ENCODE peak calls at places on chromosome 14, in eight cellular contexts. Z is activated naive CD4-positive, alpha-beta T cell treated with anti-CD3 and anti-CD28 coated beads, Interleukin-2, amount 10 ng/mL, durations not matched to agents 7 days and 5 days; X is head of caudate nucleus; S is stromal cell of bone marrow; N is stimulated activated naive B cell treated with anti-CD40 and anti-IgM and Interleukin-4, amounts not matched to agents 10 μg/mL and 1 μg/mL and 100 μg/mL, for 72 hours; Y is mesothelial cell of epicardium; B is aorta; E is GDM1. M is an unnamed sample.

GRCh38 chr14:88974991-88975835 is 150.8 kb downstream of the TTC8 start:
- DNase-seq in Z (no peak), X (no peak), S (no peak), N (no peak), Y (no peak), B (no peak), E (no peak), M (no peak)

GRCh38 chr14:92635031-92635430 is 113.4 kb downstream of the LGMN start:
- DNase-seq in Z (no peak), X (no peak), S (no peak), N (no peak), Y (no peak), B (no peak), E (no peak), M (no peak)

GRCh38 chr14:94994245-94994644 is 163.1 kb downstream of the DICER1 start:
- DNase-seq in Z (no peak), X (no peak), S (no peak), N (no peak), Y (no peak), B (no peak), E (no peak), M (no peak)

GRCh38 chr14:96091149-96091693 is 52.1 kb downstream of the C14orf132 start:
- DNase-seq in Z (no peak), X (peak), S (no peak), N (no peak), Y (no peak), B (peak), E (no peak), M (no peak)

GRCh38 chr14:94469261-94469660 is 6.7 kb downstream of the SERPINA9 start:
- DNase-seq in Z (no peak), X (no peak), S (no peak), N (no peak), Y (no peak), B (no peak), E (no peak), M (no peak)

GRCh38 chr14:101350710-101351109 is 210.6 kb upstream of the DIO3 start:
- DNase-seq in Z (no peak), X (no peak), S (no peak), N (no peak), Y (no peak), B (peak), E (no peak), M (no peak)

GRCh38 chr14:55580401-55581010 is 499 bp downstream of the KTN1 start:
- DNase-seq in Z (peak), X (no peak), S (no peak), N (peak), Y (peak), B (peak), E (peak), M (peak)

GRCh38 chr14:36293824-36294223 is 26.6 kb downstream of the MBIP start:
- DNase-seq in Z (no peak), X (no peak), S (peak), N (no peak), Y (no peak), B (no peak), E (no peak), M (no peak)

GRCh38 chr14:91778217-91778616 is 46.3 kb upstream of the CATSPERB start:
- DNase-seq in Z (no peak), X (no peak), S (no peak), N (no peak), Y (no peak), B (no peak), E (no peak), M (no peak)

GRCh38 chr14:22850944-22851790 is 14.8 kb downstream of the MMP14 start:
- DNase-seq in Z (peak), X (no peak), S (peak), N (no peak), Y (no peak), B (peak), E (peak), M (no peak)

GRCh38 chr14:104367811-104368750 is 211.5 kb upstream of the C14orf180 start:
- DNase-seq in Z (no peak), X (no peak), S (no peak), N (no peak), Y (no peak), B (peak), E (no peak), M (no peak)

GRCh38 chr14:61527325-61528100 is 167.8 kb upstream of the HIF1A start:
- DNase-seq in Z (no peak), X (no peak), S (no peak), N (no peak), Y (no peak), B (no peak), E (no peak), M (no peak)

GRCh38 chr14:92663049-92663448 is 85.4 kb downstream of the LGMN start:
- DNase-seq in Z (no peak), X (no peak), S (no peak), N (no peak), Y (no peak), B (no peak), E (no peak), M (no peak)

GRCh38 chr14:61525293-61526011 is 169.9 kb upstream of the HIF1A start:
- DNase-seq in Z (peak), X (no peak), S (no peak), N (peak), Y (no peak), B (peak), E (peak), M (no peak)

GRCh38 chr14:35932659-35933159 is 106.6 kb downstream of the BRMS1L start:
- DNase-seq in Z (peak), X (no peak), S (no peak), N (no peak), Y (no peak), B (no peak), E (no peak), M (peak)

GRCh38 chr14:91417134-91417982 is at the start of gene CCDC88C:
- DNase-seq in Z (peak), X (no peak), S (no peak), N (peak), Y (no peak), B (peak), E (peak), M (peak)

GRCh38 chr14:99318091-99318958 is 46.3 kb upstream of the BCL11B start:
- DNase-seq in Z (no peak), X (no peak), S (no peak), N (no peak), Y (no peak), B (peak), E (no peak), M (no peak)

GRCh38 chr14:86787782-86788181 is 1205.2 kb downstream of the GALC start:
- DNase-seq in Z (no peak), X (no peak), S (no peak), N (no peak), Y (no peak), B (no peak), E (no peak), M (peak)

GRCh38 chr14:105091335-105092123 is 26.3 kb upstream of the GPR132 start:
- DNase-seq in Z (no peak), X (no peak), S (no peak), N (no peak), Y (peak), B (peak), E (no peak), M (no peak)

GRCh38 chr14:56891226-56891625 is 80.9 kb upstream of the OTX2 start:
- DNase-seq in Z (no peak), X (no peak), S (no peak), N (no peak), Y (no peak), B (no peak), E (no peak), M (no peak)

GRCh38 chr14:67650694-67651093 is 23.7 kb downstream of the VTI1B start:
- DNase-seq in Z (no peak), X (no peak), S (peak), N (no peak), Y (no peak), B (no peak), E (no peak), M (no peak)

GRCh38 chr14:103629503-103630121 is 601 bp downstream of the KLC1 start:
- DNase-seq in Z (peak), X (peak), S (no peak), N (peak), Y (no peak), B (peak), E (no peak), M (peak)

GRCh38 chr14:50612795-50613194 is 52.9 kb downstream of the ATL1 start:
- DNase-seq in Z (no peak), X (no peak), S (no peak), N (no peak), Y (no peak), B (no peak), E (no peak), M (no peak)

GRCh38 chr14:23119362-23120327 is 590 bp upstream of the CEBPE start:
- DNase-seq in Z (peak), X (no peak), S (no peak), N (peak), Y (no peak), B (peak), E (peak), M (peak)

GRCh38 chr14:30610719-30611388 is 11.3 kb upstream of the SCFD1 start:
- DNase-seq in Z (no peak), X (peak), S (peak), N (no peak), Y (no peak), B (no peak), E (peak), M (peak)

GRCh38 chr14:51328089-51328941 is 88.3 kb downstream of the TMX1 start:
- DNase-seq in Z (peak), X (no peak), S (peak), N (no peak), Y (no peak), B (no peak), E (no peak), M (no peak)

M was measured in OCI-LY7.